ENCODE peak calls at places on chromosomes 1 and 21, in six cellular contexts. W is stomach, L is ovary, E is upper lobe of left lung, T is sigmoid colon, R is A549. Z is an unnamed sample.

GRCh38 chr1:180563013-180563827 is 4.5 kb downstream of the OVAAL start:
- DNase-seq in W (no peak), L (no peak), E (no peak), T (no peak), R (peak), Z (no peak)

GRCh38 chr1:240310226-240310925 is 218.7 kb downstream of the FMN2 start:
- DNase-seq in W (no peak), L (no peak), E (no peak), T (no peak), R (peak), Z (no peak)

GRCh38 chr1:230743874-230744273 is 3.3 kb upstream of the CAPN9 start:
- DNase-seq in W (no peak), L (no peak), E (no peak), T (no peak), R (no peak), Z (no peak)

GRCh38 chr1:236066828-236067386 is 2.0 kb upstream of the NID1 start:
- DNase-seq in W (peak), L (no peak), E (no peak), T (peak), R (no peak), Z (no peak)

GRCh38 chr1:88773540-88774150 is 89.6 kb downstream of the PKN2 start:
- DNase-seq in W (no peak), L (no peak), E (no peak), T (no peak), R (peak), Z (no peak)

GRCh38 chr21:17848228-17848627 is 29.1 kb upstream of the C21orf91 start:
- DNase-seq in W (no peak), L (no peak), E (no peak), T (peak), R (no peak), Z (no peak)

GRCh38 chr1:80468356-80468755 is 1332.4 kb upstream of the ADGRL2 start:
- DNase-seq in W (no peak), L (no peak), E (no peak), T (no peak), R (no peak), Z (no peak)

GRCh38 chr1:38534473-38534823 is 325.1 kb downstream of the RRAGC start:
- DNase-seq in W (no peak), L (no peak), E (no peak), T (no peak), R (no peak), Z (no peak)

GRCh38 chr1:157626099-157626498 is 28.2 kb upstream of the FCRL4 start:
- DNase-seq in W (no peak), L (no peak), E (no peak), T (no peak), R (peak), Z (no peak)

GRCh38 chr1:18809953-18810899 is 49.2 kb downstream of the TAS1R2 start:
- DNase-seq in W (no peak), L (no peak), E (no peak), T (no peak), R (no peak), Z (no peak)

GRCh38 chr1:234958702-234959649 is 169.7 kb downstream of the TOMM20 start:
- DNase-seq in W (no peak), L (no peak), E (no peak), T (no peak), R (no peak), Z (no peak)

GRCh38 chr1:16266411-16267118 is 29.6 kb upstream of the CPLANE2 start:
- DNase-seq in W (no peak), L (no peak), E (no peak), T (no peak), R (no peak), Z (no peak)

GRCh38 chr1:231723146-231723545 is 96.6 kb downstream of the DISC1 start:
- DNase-seq in W (no peak), L (no peak), E (no peak), T (no peak), R (no peak), Z (no peak)

GRCh38 chr1:154220970-154221814 is 437 bp downstream of the UBAP2L start:
- DNase-seq in W (peak), L (peak), E (peak), T (peak), R (peak), Z (peak)

GRCh38 chr1:73860421-73860950 is 337.5 kb downstream of the LRRIQ3 start:
- DNase-seq in W (no peak), L (no peak), E (no peak), T (no peak), R (no peak), Z (no peak)

GRCh38 chr1:26913389-26913753 is 404 bp downstream of the NR0B2 start:
- DNase-seq in W (no peak), L (no peak), E (peak), T (no peak), R (no peak), Z (no peak)

GRCh38 chr1:26911399-26912146 is 2.2 kb downstream of the NR0B2 start:
- DNase-seq in W (no peak), L (no peak), E (no peak), T (no peak), R (no peak), Z (no peak)

GRCh38 chr1:26913754-26914619 is at the start of gene NR0B2:
- DNase-seq in W (peak), L (no peak), E (peak), T (no peak), R (peak), Z (peak)

GRCh38 chr1:26910343-26911160 is 3.2 kb downstream of the NR0B2 start:
- DNase-seq in W (no peak), L (no peak), E (no peak), T (no peak), R (no peak), Z (no peak)

GRCh38 chr1:26912147-26912490 is 1.7 kb downstream of the NR0B2 start:
- DNase-seq in W (no peak), L (no peak), E (no peak), T (no peak), R (no peak), Z (no peak)
- H3K4me3 ChIP-seq in W (peak), L (no peak), E (no peak), T (no peak), R (no peak), Z (no peak)

GRCh38 chr1:159180516-159180915 is 9.1 kb downstream of the CADM3 start:
- DNase-seq in W (no peak), L (no peak), E (no peak), T (no peak), R (no peak), Z (no peak)

GRCh38 chr1:159181328-159182024 is 10.1 kb downstream of the CADM3 start:
- DNase-seq in W (no peak), L (no peak), E (no peak), T (no peak), R (no peak), Z (no peak)

GRCh38 chr1:159175571-159175970 is 4.2 kb downstream of the CADM3 start:
- DNase-seq in W (no peak), L (no peak), E (no peak), T (no peak), R (no peak), Z (no peak)

GRCh38 chr1:159179906-159180305 is 8.5 kb downstream of the CADM3 start:
- DNase-seq in W (no peak), L (no peak), E (no peak), T (no peak), R (no peak), Z (no peak)

GRCh38 chr1:159177273-159177907 is 6.0 kb downstream of the CADM3 start:
- DNase-seq in W (peak), L (no peak), E (no peak), T (no peak), R (peak), Z (peak)
- TF ChIP-seq POLR2A in W (no peak), L (no peak), E (no peak), T (no peak), R (no peak), Z (no peak)

GRCh38 chr1:203650012-203650836 is 23.6 kb downstream of the ATP2B4 start:
- DNase-seq in W (peak), L (peak), E (peak), T (peak), R (no peak), Z (peak)
- H3K4me3 ChIP-seq in W (peak), L (peak), E (peak), T (peak), R (no peak), Z (no peak)

GRCh38 chr1:151069103-151069486 is 1.5 kb upstream of the GABPB2 start:
- DNase-seq in W (no peak), L (no peak), E (no peak), T (no peak), R (no peak), Z (no peak)
- TF ChIP-seq POLR2A in W (no peak), L (no peak), E (no peak), T (no peak), R (no peak), Z (peak)

GRCh38 chr1:166305371-166305770 is 138.6 kb upstream of the FAM78B start:
- DNase-seq in W (no peak), L (no peak), E (no peak), T (no peak), R (no peak), Z (no peak)

GRCh38 chr1:166302919-166303758 is 136.3 kb upstream of the FAM78B start:
- DNase-seq in W (no peak), L (no peak), E (no peak), T (no peak), R (no peak), Z (no peak)

GRCh38 chr1:166304131-166304530 is 137.3 kb upstream of the FAM78B start:
- DNase-seq in W (no peak), L (no peak), E (no peak), T (no peak), R (no peak), Z (no peak)

DNA sequence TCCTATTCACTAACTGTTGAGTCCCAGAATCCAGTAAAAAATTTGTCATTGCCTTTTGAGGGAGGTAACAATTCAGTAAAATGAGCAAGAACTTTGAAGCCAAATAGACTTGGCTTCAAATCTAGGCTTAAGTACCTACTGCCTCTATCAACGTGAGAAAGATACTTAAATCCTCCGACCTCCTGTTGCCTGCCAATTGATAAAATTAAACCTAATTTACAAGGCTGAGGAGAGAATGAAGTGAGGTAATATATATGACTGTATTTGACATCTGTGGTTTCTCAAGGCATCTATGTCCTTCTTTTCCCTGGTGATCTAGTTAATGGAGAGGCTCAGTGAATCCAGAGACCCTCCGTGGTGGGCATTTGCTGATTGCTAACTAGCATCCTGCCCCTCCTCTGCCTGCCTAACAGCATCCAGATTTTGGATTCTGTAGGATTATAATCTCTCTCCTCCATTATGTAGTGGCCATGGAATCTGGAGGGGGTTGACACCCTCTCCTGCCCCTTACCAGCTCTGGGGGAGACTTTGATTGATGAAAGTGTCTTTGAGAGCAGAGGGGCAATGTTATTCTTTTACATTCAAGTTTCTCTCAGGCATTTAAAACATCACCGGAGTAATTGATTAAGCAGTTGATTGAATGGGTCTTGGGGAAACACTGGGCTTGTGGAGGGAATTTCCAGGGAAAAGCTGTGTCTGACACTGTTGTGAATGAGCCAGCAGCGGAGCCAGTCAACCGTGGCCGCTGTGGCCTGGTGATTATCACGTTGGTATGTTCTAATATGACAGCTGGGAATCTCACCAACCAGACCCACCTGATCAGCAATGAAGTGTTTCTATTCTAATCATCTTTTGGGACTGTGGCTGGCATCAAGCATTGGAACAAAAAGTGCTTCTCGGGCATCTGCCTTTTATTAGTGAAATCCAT is 140.7 kb upstream of the FAM78B start:
- DNase-seq in W (no peak), L (no peak), E (no peak), T (no peak), R (no peak), Z (no peak)
- H3K4me3 ChIP-seq in W (no peak), L (no peak), E (no peak), T (no peak), R (no peak), Z (no peak)

GRCh38 chr1:160465123-160465522 is 57.9 kb downstream of the SLAMF6 start:
- DNase-seq in W (no peak), L (no peak), E (no peak), T (no peak), R (no peak), Z (no peak)

GRCh38 chr1:160459687-160460086 is 59.3 kb downstream of the VANGL2 start:
- DNase-seq in W (no peak), L (no peak), E (no peak), T (no peak), R (no peak), Z (no peak)

GRCh38 chr1:160460683-160461287 is 60.4 kb downstream of the VANGL2 start:
- DNase-seq in W (no peak), L (no peak), E (no peak), T (no peak), R (no peak), Z (no peak)

GRCh38 chr1:160459056-160459455 is 58.7 kb downstream of the VANGL2 start:
- DNase-seq in W (no peak), L (no peak), E (no peak), T (no peak), R (no peak), Z (no peak)

DNA sequence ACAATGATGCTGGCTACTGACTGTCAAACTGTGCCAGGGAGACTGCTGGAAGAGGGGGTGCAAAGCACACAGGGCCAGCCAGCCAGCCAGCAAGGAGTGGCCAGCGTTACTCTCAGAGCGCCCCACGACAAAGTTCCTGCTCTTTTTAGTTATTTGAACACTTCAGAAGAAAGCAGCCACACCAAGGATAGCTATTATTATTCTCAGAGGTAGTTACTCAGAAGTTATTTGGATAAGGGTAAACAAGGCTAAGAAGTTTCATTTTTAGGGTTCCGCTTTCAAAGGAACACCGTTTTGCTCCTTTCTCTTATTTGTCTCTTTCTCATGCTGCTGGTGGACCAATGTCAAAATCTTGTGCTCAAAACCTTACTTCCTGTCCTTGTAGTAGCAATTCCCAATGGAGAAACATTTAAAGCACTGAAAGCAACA is 59.9 kb downstream of the VANGL2 start:
- DNase-seq in W (no peak), L (no peak), E (peak), T (no peak), R (no peak), Z (no peak)
- TF ChIP-seq POLR2A in W (no peak), L (no peak), E (no peak), T (no peak), R (no peak), Z (no peak)

DNA sequence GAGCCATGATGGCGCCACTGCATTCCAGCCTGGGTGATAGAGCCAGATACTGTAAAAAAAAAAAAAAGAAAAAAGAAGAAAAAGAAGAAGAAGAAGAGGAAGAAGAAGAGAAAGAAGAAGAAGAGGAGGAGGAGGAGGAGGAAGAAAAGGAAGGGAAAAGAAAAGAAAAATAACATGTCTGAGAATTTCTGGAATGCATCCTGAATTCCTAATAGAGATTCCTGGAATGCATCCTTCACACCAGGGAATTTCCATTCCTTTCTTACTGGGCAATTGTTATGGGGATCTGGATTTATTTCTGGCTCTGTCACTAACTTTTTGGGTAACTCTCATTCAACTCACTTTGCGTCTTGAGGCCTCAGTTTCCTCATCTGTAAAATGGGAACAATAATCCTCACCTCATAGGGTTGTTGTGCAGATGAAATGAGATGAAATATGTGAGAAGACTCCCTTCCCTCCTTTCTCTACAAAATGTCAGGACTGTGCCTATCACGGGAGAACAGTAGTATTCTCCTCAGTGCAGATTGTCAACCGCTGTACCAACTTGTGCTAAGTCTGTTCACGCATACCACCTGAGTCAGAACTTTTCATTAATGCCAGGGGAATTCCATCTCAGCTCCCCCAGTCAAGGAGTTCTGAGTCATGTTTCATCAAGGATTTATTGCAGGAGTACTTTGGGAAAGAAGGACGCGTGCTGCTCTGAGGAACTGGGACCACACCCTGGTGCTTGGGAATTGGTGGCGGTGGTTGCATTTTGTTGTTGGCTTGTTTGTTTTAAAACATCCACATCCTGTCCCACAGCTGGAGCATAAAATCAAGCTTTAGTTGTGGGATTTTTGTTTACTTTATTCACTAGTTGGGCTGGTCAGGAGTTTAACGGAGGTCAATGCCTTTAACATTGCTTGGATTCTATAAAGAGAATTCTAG is 42.4 kb upstream of the ROR1 start:
- DNase-seq in W (no peak), L (no peak), E (no peak), T (no peak), R (peak), Z (no peak)
- H3K4me3 ChIP-seq in W (no peak), L (no peak), E (no peak), T (no peak), R (peak), Z (no peak)

Z was measured in thyroid gland.